ENCODE peak calls at places on chromosomes 13 and 19, in seven cellular contexts. P is left ventricle myocardium inferior, A is cardiac fibroblast, Z is brain microvascular endothelial cell, W is cardiac muscle cell, U is thyroid gland, G is fibroblast of the aortic adventitia. N is an unnamed sample.

GRCh38 chr13:103255587-103256301 is 189.5 kb upstream of the SLC10A2 start:
- DNase-seq in P (no peak), A (no peak), Z (no peak), W (no peak), U (no peak), G (no peak), N (no peak)

GRCh38 chr13:99416411-99417121 is 84.7 kb upstream of the TM9SF2 start:
- DNase-seq in P (no peak), A (no peak), Z (no peak), W (no peak), U (no peak), G (no peak), N (no peak)

GRCh38 chr13:58852076-58852475 is 1220.5 kb downstream of the PCDH17 start:
- DNase-seq in P (no peak), A (no peak), Z (peak), W (no peak), U (no peak), G (no peak), N (no peak)

GRCh38 chr19:39474139-39474620 is 6.5 kb upstream of the TIMM50 start:
- DNase-seq in P (peak), A (peak), Z (peak), W (peak), U (peak), G (peak), N (no peak)

GRCh38 chr13:98842858-98843481 is 90.5 kb upstream of the SLC15A1 start:
- DNase-seq in P (peak), A (peak), Z (peak), W (peak), U (peak), G (peak), N (peak)

GRCh38 chr19:11140896-11141295 is 14.7 kb downstream of the SPC24 start:
- DNase-seq in P (no peak), A (no peak), Z (no peak), W (no peak), U (no peak), G (no peak), N (no peak)

GRCh38 chr19:30254214-30254613 is 118.0 kb upstream of the ZNF536 start:
- DNase-seq in P (no peak), A (no peak), Z (no peak), W (no peak), U (no peak), G (no peak), N (no peak)

GRCh38 chr13:37741536-37741935 is 128.0 kb downstream of the TRPC4 start:
- DNase-seq in P (no peak), A (no peak), Z (no peak), W (no peak), U (no peak), G (no peak), N (no peak)

DNA sequence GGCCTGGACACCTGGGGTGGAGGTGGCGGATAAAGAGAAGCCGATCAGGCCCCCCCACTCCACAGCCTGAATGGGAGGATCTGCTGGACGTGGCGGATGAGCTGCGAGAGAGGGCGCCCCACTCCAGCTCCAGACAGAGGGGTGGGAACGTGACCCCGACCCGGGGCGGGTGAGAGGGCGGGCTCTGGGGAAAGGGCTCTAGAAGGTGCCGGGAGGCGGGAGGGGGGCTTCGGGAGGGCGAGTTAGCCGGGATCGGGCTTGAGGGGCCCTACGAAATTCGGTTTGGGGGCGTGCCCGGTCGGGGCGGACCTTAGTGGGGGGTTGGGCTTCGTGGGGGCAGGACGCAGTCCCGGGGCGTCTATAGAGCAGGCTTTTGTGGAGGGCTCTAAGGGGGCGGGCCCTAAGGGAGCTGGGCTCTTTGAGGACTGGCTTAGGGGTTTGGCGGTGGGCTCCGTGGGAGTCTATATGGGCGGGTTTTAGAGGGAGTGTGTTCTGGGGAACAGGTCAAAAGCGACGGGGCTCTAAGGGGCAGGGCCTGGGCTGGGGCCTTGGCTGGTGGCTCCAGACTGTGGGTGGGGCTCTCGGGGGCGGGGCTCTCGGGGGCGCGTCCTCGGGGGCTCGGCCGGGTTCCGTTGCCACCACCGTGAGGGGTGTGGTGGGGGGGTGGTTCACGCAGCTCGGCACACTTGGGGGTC is 4.1 kb upstream of the NANOS3 start:
- DNase-seq in P (no peak), A (no peak), Z (no peak), W (peak), U (peak), G (no peak), N (no peak)
- TF ChIP-seq CTCF in P (peak), A (no peak), Z (peak), W (peak), U (no peak), G (no peak), N (no peak)

GRCh38 chr13:43805071-43805468 is 18.3 kb upstream of the ENOX1 start:
- DNase-seq in P (no peak), A (peak), Z (peak), W (no peak), U (no peak), G (peak), N (no peak)
- H3K4me3 ChIP-seq in P (no peak), A (no peak), Z (peak), W (no peak), U (no peak), G (peak), N (no peak)

DNA sequence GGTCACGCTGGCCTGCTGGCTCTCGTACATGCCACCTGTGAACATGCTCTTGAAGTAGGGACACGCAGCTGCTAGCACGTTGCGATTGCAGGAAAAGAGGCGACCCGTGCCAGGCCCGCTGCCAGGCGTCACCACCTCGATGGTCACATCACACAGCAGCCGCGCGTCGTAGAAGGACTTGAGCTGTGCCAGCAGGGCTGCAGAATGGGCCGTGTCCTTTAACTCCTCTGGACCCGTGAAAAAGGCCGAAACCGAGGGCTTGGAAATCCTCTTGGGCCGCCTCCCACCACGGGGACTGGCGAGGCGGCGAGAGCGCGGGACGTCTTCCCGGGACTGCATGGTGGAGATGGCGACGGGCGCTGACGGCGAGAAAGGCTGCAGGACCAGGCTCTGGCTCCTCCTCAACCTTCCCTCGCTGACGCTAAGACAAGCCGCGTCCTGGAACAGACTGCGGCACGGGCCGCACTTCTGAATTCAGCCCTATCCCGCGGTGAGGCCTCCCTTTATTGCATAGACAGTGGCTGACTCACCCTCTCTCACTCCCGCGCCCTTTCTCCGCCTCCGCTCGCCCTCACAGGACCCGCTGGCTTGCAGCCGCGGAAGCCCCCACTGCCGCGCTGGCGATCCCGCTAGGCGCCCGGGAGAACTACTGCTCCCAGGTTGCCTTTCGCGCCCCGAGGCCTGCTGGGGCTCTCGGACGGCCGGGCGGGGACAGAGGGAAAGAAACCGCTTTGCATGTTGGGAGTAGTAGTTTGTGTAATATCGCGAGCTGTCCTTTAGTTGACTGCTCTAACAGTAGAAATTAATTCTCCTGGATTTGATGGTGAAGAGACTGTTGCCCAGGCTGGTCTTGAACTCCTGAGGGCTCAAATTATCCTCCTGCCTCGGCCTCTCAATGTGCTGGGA is at the start of gene KBTBD7:
- DNase-seq in P (peak), A (peak), Z (peak), W (peak), U (peak), G (peak), N (peak)
- TF ChIP-seq CTCF in P (no peak), A (no peak), Z (no peak), W (no peak), U (no peak), G (no peak), N (no peak)

GRCh38 chr19:34135401-34135800 is 36.9 kb upstream of the LSM14A start:
- DNase-seq in P (no peak), A (no peak), Z (no peak), W (no peak), U (no peak), G (no peak), N (no peak)
- H3K4me3 ChIP-seq in P (peak), A (no peak), Z (no peak), W (no peak), U (no peak), G (no peak), N (no peak)

GRCh38 chr13:24627090-24627714 is 53.0 kb upstream of the ATP12A start:
- DNase-seq in P (no peak), A (peak), Z (no peak), W (peak), U (peak), G (no peak), N (no peak)
- TF ChIP-seq CTCF in P (peak), A (peak), Z (peak), W (peak), U (peak), G (peak), N (peak)

DNA sequence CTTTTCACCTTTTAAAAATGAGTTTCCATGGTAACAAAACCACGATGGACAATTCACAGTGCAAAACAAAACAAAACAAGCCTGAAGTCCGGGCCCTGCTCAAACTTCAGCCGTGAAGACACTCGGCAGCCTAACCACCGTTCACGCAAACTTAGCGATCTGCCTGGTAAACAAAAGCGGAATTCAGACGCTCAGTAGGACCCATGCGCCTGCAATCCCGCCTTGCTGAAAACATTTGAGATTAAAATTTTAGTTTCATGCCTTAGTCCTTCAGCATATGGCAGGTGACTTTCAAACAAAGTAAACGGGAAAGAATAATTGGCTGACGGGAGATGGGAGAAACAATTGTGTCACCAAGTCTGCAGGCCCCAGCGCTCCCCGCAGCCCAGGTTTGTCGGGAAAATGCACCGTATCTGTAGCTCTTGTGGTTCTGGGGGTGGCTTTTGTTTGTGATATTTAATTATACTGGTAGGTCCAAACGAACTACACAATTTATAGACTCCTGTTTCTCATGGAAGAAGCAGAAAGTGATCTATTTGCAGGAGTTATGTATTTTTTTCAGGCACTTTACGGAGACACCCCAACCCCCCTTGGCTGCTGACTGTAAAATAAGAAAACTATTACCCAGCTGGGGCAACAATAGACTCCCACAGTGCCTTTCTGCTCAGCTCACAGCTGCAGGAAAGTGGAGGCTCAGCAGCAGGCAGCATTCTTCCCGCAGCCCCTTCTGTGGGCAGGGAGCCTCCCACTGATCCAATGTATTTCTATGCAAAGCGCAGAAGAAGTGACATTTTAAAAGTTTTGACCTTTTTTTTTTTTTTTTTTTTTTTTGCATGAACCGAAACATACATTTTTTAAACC is 94.7 kb downstream of the SOX1 start:
- DNase-seq in P (no peak), A (no peak), Z (no peak), W (no peak), U (no peak), G (no peak), N (no peak)
- H3K4me3 ChIP-seq in P (no peak), A (no peak), Z (no peak), W (no peak), U (no peak), G (no peak), N (no peak)

GRCh38 chr19:47028372-47028672 is 8.7 kb downstream of the NPAS1 start:
- DNase-seq in P (no peak), A (no peak), Z (no peak), W (no peak), U (no peak), G (no peak), N (no peak)

GRCh38 chr19:47035127-47035494 is 13.3 kb downstream of the TMEM160 start:
- DNase-seq in P (no peak), A (no peak), Z (no peak), W (no peak), U (no peak), G (no peak), N (no peak)

GRCh38 chr19:47035495-47036232 is 12.8 kb downstream of the TMEM160 start:
- DNase-seq in P (peak), A (peak), Z (peak), W (peak), U (peak), G (peak), N (peak)

GRCh38 chr19:47036233-47036651 is 12.2 kb downstream of the TMEM160 start:
- DNase-seq in P (no peak), A (no peak), Z (no peak), W (no peak), U (peak), G (no peak), N (no peak)

GRCh38 chr19:47032171-47032811 is 12.7 kb downstream of the NPAS1 start:
- DNase-seq in P (no peak), A (peak), Z (no peak), W (peak), U (peak), G (no peak), N (no peak)
- TF ChIP-seq CTCF in P (peak), A (peak), Z (peak), W (peak), U (peak), G (peak), N (peak)

DNA sequence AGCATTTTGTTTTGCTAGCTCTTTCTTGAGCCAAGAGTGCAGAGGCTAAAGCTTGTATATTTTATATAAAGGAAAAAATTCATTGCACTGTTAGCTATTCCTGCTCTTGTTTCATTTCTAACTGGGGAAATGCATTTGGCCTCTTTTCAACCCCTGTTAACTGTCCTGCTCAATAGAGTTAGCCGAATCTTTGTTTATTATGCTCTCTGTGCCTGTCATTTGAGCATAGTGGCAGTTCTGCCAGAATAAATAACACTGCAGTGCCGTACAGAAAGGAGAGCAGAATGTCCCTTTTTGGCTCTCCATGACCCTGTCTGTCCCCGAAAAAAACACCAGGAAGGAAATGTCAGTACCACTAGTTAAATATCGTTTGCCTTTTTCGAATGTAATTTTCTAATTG is 350.8 kb downstream of the MYO16 start:
- DNase-seq in P (no peak), A (no peak), Z (no peak), W (no peak), U (no peak), G (no peak), N (no peak)
- H3K4me3 ChIP-seq in P (no peak), A (no peak), Z (no peak), W (no peak), U (no peak), G (no peak), N (no peak)

N was measured in HFF-Myc.